ENCODE peak calls at places on chromosomes 11 and 22, in four cellular contexts. W, X, F and Z are unnamed samples.

GRCh38 chr11:115623021-115623451 is 118.8 kb upstream of the CADM1 start:
- DNase-seq in W (peak; percentile 62), F (peak; percentile 89), X (no peak), Z (no peak)

GRCh38 chr11:118918686-118919280 is 6.9 kb downstream of the BCL9L start:
- DNase-seq in X (no peak), W (peak; percentile 61), F (peak; percentile 37), Z (no peak)

GRCh38 chr11:75592699-75593098 is 30.6 kb downstream of the SERPINH1 start:
- DNase-seq in F (no peak), W (no peak), X (no peak), Z (no peak)

GRCh38 chr22:40179535-40179934 is 1.8 kb downstream of the TNRC6B start:
- DNase-seq in X (no peak), F (no peak), W (no peak), Z (no peak)

GRCh38 chr11:23520226-23520960 is 660.1 kb upstream of the CCDC179 start:
- DNase-seq in F (no peak), X (no peak), W (no peak), Z (no peak)

GRCh38 chr11:94545641-94546470 is 2.1 kb downstream of the FUT4 start:
- DNase-seq in X (no peak), W (no peak), F (no peak), Z (no peak)

GRCh38 chr11:132621976-132622375 is 910.3 kb downstream of the OPCML start:
- DNase-seq in F (no peak), X (no peak), W (peak; percentile 55), Z (no peak)

GRCh38 chr11:112260490-112260889 is at the start of gene PLET1:
- DNase-seq in F (no peak), W (no peak), X (no peak), Z (no peak)

GRCh38 chr11:44110231-44110679 is 14.8 kb downstream of the EXT2 start:
- DNase-seq in X (peak; percentile 48), W (peak; percentile 64), F (peak; percentile 54), Z (peak; percentile 25)